ENCODE peak calls at places on chromosomes 4 and X, in eight cellular contexts. B is NCI-H1417; X is activated T-helper 1 cell treated with anti-CD3 and anti-CD28 coated beads, Interleukin-2, amount 50 U/mL, for 16 hours; Y is CD4-positive, alpha-beta T cell; G is iPS DF 6.9; P is HT1080; J is activated B cell treated with CpG ODN at 0.5 μM for 24 hours; K is NCI-H1694 treated with DMSO at 0.1 percent for 48 hours. D is an unnamed sample.

GRCh38 chrX:12901486-12901885 is 4.9 kb upstream of the TLR8 start:
- DNase-seq in J (peak; percentile 41), K (peak; percentile 10), G (no peak), Y (peak; percentile 48), P (peak; percentile 28), B (peak; percentile 86), X (peak; percentile 30), D (peak; percentile 45)

GRCh38 chr4:174256277-174256713 is 27.2 kb downstream of the FBXO8 start:
- DNase-seq in P (no peak), B (no peak), J (no peak), X (no peak), G (no peak), K (no peak), Y (no peak), D (no peak)

GRCh38 chr4:1795304-1796195 is 2.5 kb downstream of the FGFR3 start:
- DNase-seq in P (no peak), J (no peak), B (peak; percentile 60), Y (no peak), X (no peak), K (no peak), G (no peak), D (no peak)

GRCh38 chr4:127781303-127782024 is 658 bp upstream of the HSPA4L start:
- DNase-seq in P (no peak), K (no peak), X (no peak), G (no peak), Y (no peak), J (no peak), B (peak; percentile 80), D (no peak)

GRCh38 chr4:3342182-3342854 is 49.5 kb downstream of the RGS12 start:
- DNase-seq in X (no peak), G (no peak), Y (no peak), P (peak; percentile 80), K (no peak), J (no peak), B (peak; percentile 76), D (no peak)

GRCh38 chrX:51336584-51336983 is 4.0 kb downstream of the NUDT10 start:
- DNase-seq in K (peak; percentile 20), B (peak; percentile 65), X (no peak), G (no peak), Y (peak; percentile 20), P (peak; percentile 2), J (no peak), D (peak; percentile 37)

GRCh38 chr4:156547439-156547838 is 424.2 kb downstream of the PDGFC start:
- DNase-seq in X (no peak), G (no peak), P (peak; percentile 87), B (no peak), K (no peak), Y (no peak), J (no peak), D (no peak)

GRCh38 chr4:77040265-77040664 is 35.5 kb downstream of the CCNI start:
- DNase-seq in X (no peak), P (peak; percentile 66), Y (no peak), B (no peak), J (no peak), G (no peak), K (no peak), D (no peak)

GRCh38 chr4:185657699-185658098 is 122.4 kb upstream of the PDLIM3 start:
- DNase-seq in Y (no peak), X (no peak), K (no peak), B (no peak), G (no peak), P (no peak), J (no peak), D (no peak)

GRCh38 chr4:188603646-188604045 is 464.4 kb downstream of the TRIML1 start:
- DNase-seq in Y (no peak), X (no peak), G (no peak), J (no peak), B (no peak), K (no peak), P (peak; percentile 41), D (no peak)

GRCh38 chr4:155908187-155909139 is 5.0 kb downstream of the TDO2 start:
- DNase-seq in X (no peak), K (no peak), P (no peak), B (no peak), J (no peak), G (no peak), Y (no peak), D (peak; percentile 38)

GRCh38 chr4:116066711-116067245 is 953.4 kb upstream of the NDST4 start:
- DNase-seq in J (no peak), G (no peak), K (no peak), X (no peak), Y (no peak), B (no peak), P (peak; percentile 5), D (no peak)

GRCh38 chr4:141645611-141646340 is 9.4 kb downstream of the IL15 start:
- DNase-seq in Y (no peak), P (peak; percentile 77), G (no peak), K (no peak), B (no peak), X (no peak), J (no peak), D (no peak)

GRCh38 chrX:138710866-138711331 is 618 bp downstream of the FGF13 start:
- DNase-seq in G (no peak), X (no peak), Y (no peak), J (no peak), K (no peak), P (peak; percentile 1), B (no peak), D (no peak)

GRCh38 chr4:8388471-8388870 is 52.1 kb downstream of the ACOX3 start:
- DNase-seq in K (no peak), P (no peak), J (no peak), X (no peak), G (no peak), Y (no peak), B (no peak), D (no peak)

GRCh38 chr4:139628184-139629012 is 37.2 kb upstream of the MGST2 start:
- DNase-seq in B (peak; percentile 94), X (no peak), J (no peak), G (no peak), K (no peak), Y (no peak), P (no peak), D (no peak)

GRCh38 chrX:45322382-45322781 is 121.7 kb upstream of the DIPK2B start:
- DNase-seq in Y (no peak), X (no peak), G (peak; percentile 2), J (no peak), P (peak; percentile 77), K (no peak), B (peak; percentile 41), D (no peak)

GRCh38 chrX:115387327-115387726 is 97.8 kb downstream of the LUZP4 start:
- DNase-seq in Y (no peak), X (no peak), P (no peak), J (no peak), G (no peak), K (no peak), B (no peak), D (no peak)

GRCh38 chr4:9409793-9410192 is 34.4 kb upstream of the DEFB131A start:
- DNase-seq in G (no peak), J (no peak), K (no peak), P (no peak), B (no peak), X (no peak), Y (no peak), D (no peak)

GRCh38 chr4:54005475-54005874 is 58.9 kb downstream of the CHIC2 start:
- DNase-seq in Y (no peak), P (no peak), G (no peak), K (no peak), J (no peak), X (no peak), B (no peak), D (no peak)

GRCh38 chr4:38667005-38667771 is 3.2 kb downstream of the KLF3 start:
- DNase-seq in K (peak; percentile 55), B (peak; percentile 94), J (no peak), P (peak; percentile 98), X (no peak), G (peak; percentile 91), Y (peak; percentile 83), D (no peak)

GRCh38 chr4:3071811-3072210 is 2.5 kb downstream of the HTT-AS start:
- DNase-seq in P (no peak), B (no peak), J (no peak), K (no peak), Y (no peak), X (no peak), G (no peak), D (no peak)

GRCh38 chr4:153792007-153792892 is 3.4 kb upstream of the SFRP2 start:
- DNase-seq in K (no peak), J (no peak), G (no peak), B (peak; percentile 26), Y (no peak), P (no peak), X (no peak), D (no peak)

GRCh38 chr4:70269674-70270073 is 27.3 kb downstream of the CSN3 start:
- DNase-seq in J (no peak), B (peak; percentile 53), Y (no peak), P (no peak), K (peak; percentile 5), X (no peak), G (no peak), D (no peak)

GRCh38 chrX:70477734-70478075 is 33.1 kb downstream of the DLG3 start:
- DNase-seq in X (no peak), K (no peak), G (no peak), B (no peak), J (no peak), Y (no peak), P (no peak), D (no peak)

GRCh38 chr4:152590179-152591031 is 54.5 kb upstream of the FBXW7 start:
- DNase-seq in K (peak; percentile 96), J (no peak), B (peak; percentile 12), G (no peak), X (no peak), P (peak; percentile 80), Y (no peak), D (no peak)

GRCh38 chr4:87150498-87151261 is 69.7 kb downstream of the KLHL8 start:
- DNase-seq in B (peak; percentile 88), X (no peak), P (peak; percentile 63), G (peak; percentile 39), Y (peak; percentile 25), J (no peak), K (peak; percentile 60), D (peak; percentile 38)

GRCh38 chrX:14777484-14777883 is 95.4 kb downstream of the FANCB start:
- DNase-seq in K (no peak), Y (no peak), X (no peak), P (peak; percentile 7), B (no peak), G (no peak), J (no peak), D (no peak)

GRCh38 chr4:53962516-53963225 is 101.7 kb downstream of the CHIC2 start:
- DNase-seq in X (no peak), P (peak; percentile 78), Y (no peak), B (peak; percentile 31), G (no peak), K (no peak), J (no peak), D (no peak)

GRCh38 chrX:10213716-10214115 is 56.9 kb downstream of the CLCN4 start:
- DNase-seq in K (no peak), X (no peak), J (no peak), P (no peak), Y (no peak), G (no peak), B (no peak), D (no peak)

GRCh38 chr4:123699823-123700822 is 303.5 kb downstream of the SPRY1 start:
- DNase-seq in Y (no peak), J (no peak), X (no peak), G (no peak), B (no peak), P (peak; percentile 61), K (no peak), D (no peak)

GRCh38 chrX:135707880-135708279 is 5.6 kb upstream of the CT45A1 start:
- DNase-seq in B (peak; percentile 35), X (no peak), P (peak; percentile 35), K (peak; percentile 3), Y (no peak), J (no peak), G (peak; percentile 13), D (peak; percentile 17)

GRCh38 chrX:19793471-19793870 is 93.9 kb downstream of the SH3KBP1 start:
- DNase-seq in B (no peak), G (no peak), P (no peak), J (no peak), K (no peak), Y (no peak), X (no peak), D (no peak)

GRCh38 chrX:153498453-153498852 is 3.7 kb downstream of the BGN start:
- DNase-seq in K (no peak), Y (no peak), G (no peak), X (no peak), J (no peak), P (no peak), B (no peak), D (no peak)